ENCODE peak calls at places on chromosomes 11 and 22, in eight cellular contexts. B is HT1080; W is RWPE1; I is activated CD8-positive, alpha-beta T cell treated with anti-CD3 and anti-CD28 coated beads, Interleukin-2, amount 10 ng/mL, durations not matched to agents 7 days and 5 days; J is pancreas; F is NCI-H345; L is posterior vena cava; T is hippocampal formation. G is an unnamed sample.

GRCh38 chr11:82682003-82682751 is 51.5 kb downstream of the FAM181B start:
- DNase-seq in F (peak; percentile 6), I (peak; percentile 35), B (peak; percentile 46), T (peak; percentile 59), L (no peak), J (no peak), W (peak; percentile 48), G (peak; percentile 55)

GRCh38 chr11:134576721-134577171 is 164.7 kb upstream of the B3GAT1 start:
- DNase-seq in W (no peak), F (no peak), T (no peak), L (no peak), B (no peak), J (no peak), I (no peak), G (no peak)

GRCh38 chr11:134252539-134253188 is 488 bp downstream of the THYN1 start:
- DNase-seq in T (no peak), W (peak; percentile 27), B (peak; percentile 18), F (peak; percentile 48), L (no peak), I (peak; percentile 56), J (no peak), G (peak; percentile 22)

GRCh38 chr11:2270322-2271076 is at the start of gene ASCL2:
- DNase-seq in I (no peak), F (no peak), B (no peak), T (no peak), L (peak; percentile 78), W (no peak), J (no peak), G (no peak)

GRCh38 chr22:47064016-47064415 is 301.6 kb downstream of the TBC1D22A start:
- DNase-seq in I (no peak), T (no peak), J (no peak), W (no peak), L (peak; percentile 49), B (no peak), F (no peak), G (no peak)

GRCh38 chr11:71447791-71448256 is 369 bp downstream of the DHCR7 start:
- DNase-seq in T (no peak), I (peak; percentile 55), F (peak; percentile 55), B (no peak), J (no peak), L (no peak), W (no peak), G (no peak)

GRCh38 chr11:67644472-67645418 is 5.2 kb upstream of the TBX10 start:
- DNase-seq in I (no peak), T (no peak), L (no peak), B (no peak), W (no peak), J (peak; percentile 44), F (no peak), G (no peak)

GRCh38 chr22:30887861-30888260 is 80.7 kb downstream of the MORC2 start:
- DNase-seq in J (no peak), W (no peak), F (no peak), T (no peak), I (no peak), B (no peak), L (no peak), G (no peak)

GRCh38 chr11:125080531-125080911 is 17.4 kb downstream of the SLC37A2 start:
- DNase-seq in W (no peak), B (no peak), I (no peak), L (no peak), J (no peak), T (no peak), F (no peak), G (no peak)

GRCh38 chr11:35009191-35009940 is 92.9 kb downstream of the PDHX start:
- DNase-seq in L (no peak), I (no peak), F (peak; percentile 20), W (peak; percentile 83), T (no peak), B (peak; percentile 88), J (peak; percentile 66), G (peak; percentile 78)

GRCh38 chr11:132715041-132715440 is 817.3 kb downstream of the OPCML start:
- DNase-seq in W (no peak), T (no peak), J (no peak), I (no peak), F (no peak), L (no peak), B (peak; percentile 8), G (peak; percentile 4)

GRCh38 chr11:120172054-120172881 is 34.4 kb upstream of the TRIM29 start:
- DNase-seq in L (peak; percentile 86), I (peak; percentile 70), F (peak; percentile 36), T (peak; percentile 73), W (peak; percentile 73), B (peak; percentile 61), J (peak; percentile 63), G (no peak)

GRCh38 chr22:46744581-46744980 is 6.5 kb upstream of the CERK start:
- DNase-seq in J (no peak), F (no peak), T (no peak), W (no peak), I (no peak), L (no peak), B (no peak), G (no peak)

GRCh38 chr11:111559791-111560190 is 19.3 kb downstream of the LAYN start:
- DNase-seq in I (no peak), B (no peak), L (no peak), J (no peak), F (no peak), W (no peak), T (no peak), G (no peak)

GRCh38 chr11:1701041-1701807 is 4.2 kb downstream of the KRTAP5-6 start:
- DNase-seq in F (no peak), I (peak; percentile 41), J (no peak), T (no peak), L (no peak), W (no peak), B (no peak), G (no peak)

GRCh38 chr11:95908826-95909225 is 15.1 kb downstream of the MTMR2 start:
- DNase-seq in J (no peak), I (no peak), W (no peak), B (no peak), F (no peak), T (no peak), L (no peak), G (peak; percentile 53)

GRCh38 chr22:37237371-37238268 is 6.4 kb downstream of the RAC2 start:
- DNase-seq in I (no peak), L (peak; percentile 51), W (no peak), F (no peak), T (no peak), J (no peak), B (no peak), G (no peak)

GRCh38 chr11:112885744-112886706 is 75.2 kb upstream of the NCAM1 start:
- DNase-seq in B (no peak), L (no peak), J (no peak), T (no peak), I (no peak), F (no peak), W (peak; percentile 57), G (no peak)

GRCh38 chr11:94597896-94598295 is 30.7 kb downstream of the PIWIL4 start:
- DNase-seq in F (no peak), L (no peak), W (no peak), T (no peak), I (no peak), J (no peak), B (peak; percentile 7), G (peak; percentile 23)

GRCh38 chr22:30262112-30262511 is 4.5 kb downstream of the OSM start:
- DNase-seq in T (no peak), J (no peak), B (no peak), L (no peak), F (no peak), I (no peak), W (no peak), G (no peak)

G was measured in stromal cell of bone marrow.